ENCODE peak calls at places on chromosomes 7 and 10, in five cellular contexts. H is activated CD4-positive, alpha-beta T cell treated with anti-CD3 and anti-CD28 coated beads for 1 hour; S is effector CD8-positive, alpha-beta T cell; F is stimulated activated CD8-positive, alpha-beta memory T cell treated with anti-CD3 and anti-CD28 coated beads, Interleukin-15, amount 100 ng/mL, for 1 hour; E is C1 segment of cervical spinal cord. C is an unnamed sample.

GRCh38 chr7:104943502-104944343 is 70.3 kb upstream of the KMT2E start:
- DNase-seq in H (peak), S (peak), F (peak), E (no peak), C (peak)

GRCh38 chr7:2934984-2935740 is 91.1 kb upstream of the GNA12 start:
- DNase-seq in H (no peak), S (no peak), F (no peak), E (no peak), C (no peak)

GRCh38 chr7:108135446-108136190 is 5.5 kb upstream of the LAMB4 start:
- DNase-seq in H (no peak), S (no peak), F (no peak), E (no peak), C (no peak)

GRCh38 chr10:34589275-34589674 is 225.8 kb downstream of the PARD3 start:
- DNase-seq in H (no peak), S (no peak), F (no peak), E (no peak), C (no peak)

GRCh38 chr10:120634629-120635028 is 177.6 kb downstream of the PLPP4 start:
- DNase-seq in H (no peak), S (no peak), F (no peak), E (no peak), C (peak)

GRCh38 chr7:137669706-137670105 is 177.1 kb downstream of the DGKI start:
- DNase-seq in H (no peak), S (no peak), F (no peak), E (no peak), C (no peak)

GRCh38 chr7:108684629-108685028 is 115.0 kb downstream of the DNAJB9 start:
- DNase-seq in H (no peak), S (no peak), F (no peak), E (no peak), C (no peak)

GRCh38 chr7:119665791-119666190 is 607.2 kb upstream of the KCND2 start:
- DNase-seq in H (no peak), S (no peak), F (no peak), E (no peak), C (no peak)

GRCh38 chr10:118311505-118311904 is 30.6 kb downstream of the FAM204A start:
- DNase-seq in H (no peak), S (no peak), F (no peak), E (no peak), C (no peak)

GRCh38 chr10:637221-637620 is 52.2 kb downstream of the DIP2C start:
- DNase-seq in H (no peak), S (no peak), F (no peak), E (no peak), C (no peak)

GRCh38 chr10:109207361-109207760 is 716.0 kb downstream of the XPNPEP1 start:
- DNase-seq in H (no peak), S (no peak), F (no peak), E (no peak), C (no peak)

GRCh38 chr7:158127241-158127640 is 460.4 kb downstream of the PTPRN2 start:
- DNase-seq in H (no peak), S (no peak), F (no peak), E (no peak), C (no peak)

GRCh38 chr7:15130666-15131541 is 228.4 kb upstream of the DGKB start:
- DNase-seq in H (no peak), S (no peak), F (no peak), E (no peak), C (no peak)

GRCh38 chr7:157490465-157490912 is 153.7 kb downstream of the DNAJB6 start:
- DNase-seq in H (no peak), S (no peak), F (no peak), E (no peak), C (peak)

GRCh38 chr10:44020322-44021111 is 364.4 kb downstream of the CXCL12 start:
- DNase-seq in H (no peak), S (no peak), F (no peak), E (no peak), C (no peak)

GRCh38 chr10:59589721-59590120 is 119.9 kb downstream of the SLC16A9 start:
- DNase-seq in H (no peak), S (no peak), F (no peak), E (no peak), C (no peak)

GRCh38 chr10:16965740-16966447 is 148.7 kb upstream of the RSU1 start:
- DNase-seq in H (no peak), S (no peak), F (no peak), E (no peak), C (peak)

GRCh38 chr7:112283382-112283910 is 77.0 kb downstream of the ZNF277 start:
- DNase-seq in H (no peak), S (no peak), F (no peak), E (no peak), C (no peak)

GRCh38 chr7:91671245-91671644 is 209.3 kb downstream of the MTERF1 start:
- DNase-seq in H (no peak), S (no peak), F (no peak), E (no peak), C (no peak)

GRCh38 chr10:116826803-116827202 is 22.5 kb upstream of the ENO4 start:
- DNase-seq in H (no peak), S (no peak), F (no peak), E (no peak), C (no peak)

GRCh38 chr10:125038637-125039036 is 96.7 kb downstream of the ZRANB1 start:
- DNase-seq in H (no peak), S (no peak), F (no peak), E (no peak), C (peak)

GRCh38 chr10:104614245-104614831 is 26.8 kb upstream of the SORCS3 start:
- DNase-seq in H (no peak), S (no peak), F (no peak), E (no peak), C (peak)

GRCh38 chr10:4765428-4765827 is 60.6 kb upstream of the AKR1E2 start:
- DNase-seq in H (no peak), S (no peak), F (no peak), E (no peak), C (peak)

GRCh38 chr7:69283421-69283820 is 314.9 kb upstream of the AUTS2 start:
- DNase-seq in H (no peak), S (no peak), F (no peak), E (peak), C (no peak)

GRCh38 chr10:70055550-70055949 is 2.9 kb downstream of the MACROH2A2 start:
- DNase-seq in H (no peak), S (no peak), F (no peak), E (no peak), C (no peak)

GRCh38 chr10:110651044-110651958 is 7.2 kb downstream of the RBM20 start:
- DNase-seq in H (no peak), S (no peak), F (no peak), E (no peak), C (peak)